ENCODE peak calls at places on chromosomes 7 and 10, in seven cellular contexts. U is neural progenitor cell, O is mammary epithelial cell, X is PC-3, I is fibroblast of lung, D is Caco-2, R is Panc1. W is an unnamed sample.

GRCh38 chr7:8627322-8627721 is 193.9 kb downstream of the NXPH1 start:
- DNase-seq in U (no peak), O (no peak), X (no peak), I (no peak), D (no peak), R (no peak), W (no peak)

GRCh38 chr7:2938514-2939192 is 94.5 kb upstream of the GNA12 start:
- DNase-seq in U (peak; percentile 32), O (no peak), X (no peak), I (no peak), D (no peak), R (no peak), W (no peak)

GRCh38 chr7:31776616-31777015 is 89.6 kb downstream of the PPP1R17 start:
- DNase-seq in U (peak; percentile 14), O (peak; percentile 60), X (peak; percentile 89), I (peak; percentile 28), D (no peak), R (no peak), W (no peak)

GRCh38 chr10:13913890-13914289 is 327.1 kb downstream of the PRPF18 start:
- DNase-seq in U (no peak), O (no peak), X (no peak), I (no peak), D (no peak), R (no peak), W (no peak)

GRCh38 chr7:135856356-135857144 is 107.9 kb upstream of the FAM180A start:
- DNase-seq in U (no peak), O (peak; percentile 22), X (peak; percentile 56), I (peak; percentile 55), D (no peak), R (no peak), W (no peak)

GRCh38 chr7:149209518-149210269 is 14.3 kb downstream of the ZNF282 start:
- DNase-seq in U (peak; percentile 72), O (peak; percentile 62), X (peak; percentile 77), I (peak; percentile 41), D (peak; percentile 68), R (peak; percentile 38), W (peak; percentile 64)

GRCh38 chr7:44489955-44490350 is 505 bp downstream of the NUDCD3 start:
- DNase-seq in U (no peak), O (no peak), X (peak; percentile 46), I (peak; percentile 39), D (no peak), R (no peak), W (no peak)

GRCh38 chr7:112779667-112780066 is 10.5 kb downstream of the TMEM168 start:
- DNase-seq in U (no peak), O (no peak), X (peak; percentile 35), I (peak; percentile 47), D (no peak), R (no peak), W (no peak)

GRCh38 chr10:42551582-42552187 is 86.7 kb downstream of the ZNF33B start:
- DNase-seq in U (peak; percentile 3), O (peak; percentile 0), X (no peak), I (peak; percentile 3), D (peak; percentile 5), R (no peak), W (no peak)

GRCh38 chr10:3471927-3472704 is 299.5 kb upstream of the PITRM1 start:
- DNase-seq in U (peak; percentile 83), O (peak; percentile 65), X (peak; percentile 27), I (no peak), D (no peak), R (no peak), W (no peak)

GRCh38 chr7:106050743-106051110 is 61.4 kb downstream of the SYPL1 start:
- DNase-seq in U (no peak), O (peak; percentile 60), X (peak; percentile 80), I (peak; percentile 52), D (no peak), R (no peak), W (no peak)

GRCh38 chr10:88642991-88643390 is 21.3 kb upstream of the LIPF start:
- DNase-seq in U (no peak), O (peak; percentile 42), X (no peak), I (peak; percentile 45), D (no peak), R (no peak), W (no peak)

GRCh38 chr7:25807212-25807611 is 344.8 kb upstream of the NFE2L3 start:
- DNase-seq in U (no peak), O (no peak), X (no peak), I (no peak), D (no peak), R (no peak), W (no peak)

GRCh38 chr10:66941491-66941890 is 15.7 kb downstream of the LRRTM3 start:
- DNase-seq in U (no peak), O (no peak), X (no peak), I (no peak), D (no peak), R (no peak), W (no peak)

GRCh38 chr7:150784120-150784736 is 15.9 kb downstream of the TMEM176B start:
- DNase-seq in U (no peak), O (no peak), X (no peak), I (no peak), D (peak; percentile 20), R (no peak), W (no peak)

DNA sequence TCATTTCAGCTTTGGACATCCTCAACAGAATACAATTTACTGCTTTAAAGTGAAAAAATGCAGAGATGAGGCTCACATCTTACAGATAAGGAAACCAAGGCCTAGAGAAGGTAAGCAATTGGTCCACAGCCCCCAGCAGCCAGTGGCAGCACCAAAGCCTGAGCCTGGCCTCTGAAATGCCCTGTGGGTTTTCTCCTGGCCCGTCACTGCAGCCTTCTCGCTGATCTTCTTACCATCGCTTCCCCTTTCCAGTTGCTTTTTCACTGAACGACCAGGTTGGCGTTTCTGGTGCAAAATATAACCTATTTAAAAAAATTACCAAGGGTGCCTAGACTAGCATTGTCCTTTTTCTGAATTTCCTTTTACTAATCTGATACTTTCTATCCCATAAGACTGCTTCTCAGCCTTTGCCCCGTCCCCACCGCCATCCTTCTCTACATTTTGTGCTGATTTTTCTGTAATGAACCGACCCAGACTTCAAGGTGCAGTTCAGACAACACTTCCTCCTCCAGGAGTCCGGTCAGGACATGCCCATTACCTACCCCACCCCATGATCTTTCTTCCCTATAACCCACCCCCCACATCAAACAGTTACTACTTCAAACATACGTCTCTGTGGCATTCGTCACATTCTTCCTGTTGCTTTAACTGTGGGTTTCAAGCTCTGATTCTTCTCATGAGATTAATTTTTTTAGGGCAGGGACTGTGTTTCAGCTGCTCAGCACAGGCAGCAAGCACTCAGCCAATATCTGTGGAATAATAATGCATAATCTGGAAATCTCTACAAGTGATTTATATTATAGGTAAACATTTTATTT is 289.4 kb downstream of the DNAJB6 start:
- DNase-seq in U (no peak), O (no peak), X (no peak), I (no peak), D (no peak), R (no peak), W (no peak)
- H3K9me3 ChIP-seq in U (no peaks in the 10 kb centered on the region), O (peaks cover 15% of the 10 kb centered on the region), X (no peaks in the 10 kb centered on the region), I (no peaks in the 10 kb centered on the region), D (no peaks in the 10 kb centered on the region), R (no peaks in the 10 kb centered on the region), W (peaks cover 42% of the 10 kb centered on the region)

DNA sequence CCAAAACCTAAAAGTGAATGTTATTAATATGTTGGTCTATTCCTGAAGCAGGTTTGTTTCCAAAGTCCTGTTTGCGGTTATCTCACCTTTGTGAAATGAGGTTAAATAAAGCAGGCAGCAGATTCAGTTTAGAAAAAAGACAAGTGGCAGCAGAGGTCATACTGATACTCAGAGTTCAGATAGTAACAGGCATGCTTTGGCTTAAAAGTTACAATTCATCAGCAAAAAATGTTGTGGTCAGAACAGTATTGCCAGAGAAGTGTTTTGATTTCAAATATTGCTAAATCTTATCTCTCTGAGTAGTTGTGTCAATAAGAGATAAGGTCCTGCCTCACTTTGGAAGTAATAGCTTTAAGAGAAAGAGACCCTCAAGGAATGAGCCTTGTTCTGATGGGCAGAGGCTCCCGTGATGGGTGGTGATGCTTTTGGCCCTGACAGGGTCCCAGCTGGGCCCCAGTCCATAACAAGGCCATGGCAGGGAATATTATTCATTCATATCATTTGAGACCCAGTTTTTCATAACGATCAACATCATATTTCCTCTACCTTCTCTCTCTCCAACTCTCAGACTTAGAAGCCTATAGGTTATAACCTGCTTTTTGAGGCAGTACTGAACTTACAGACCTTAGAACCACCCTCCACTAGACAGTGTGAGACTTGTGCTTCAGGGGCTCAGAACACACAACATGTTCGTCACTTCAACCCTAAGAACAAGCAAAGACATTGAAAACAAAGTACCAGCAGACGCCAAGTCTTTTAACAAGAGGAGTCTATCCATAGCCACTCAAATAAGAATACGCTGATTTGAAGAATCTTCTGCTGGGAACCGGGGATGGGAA is 58.5 kb upstream of the AHR start:
- DNase-seq in U (no peak), O (peak; percentile 52), X (peak; percentile 53), I (peak; percentile 57), D (peak; percentile 72), R (no peak), W (no peak)
- H3K4me3 ChIP-seq in U (no peak overlapping the region), O (no peak overlapping the region), X (no peak overlapping the region), I (no peak overlapping the region), D (no peak overlapping the region), R (no peak overlapping the region), W (no peak overlapping the region)

GRCh38 chr10:71239946-71240795 is 27.8 kb downstream of the UNC5B start:
- DNase-seq in U (no peak), O (no peak), X (no peak), I (no peak), D (no peak), R (no peak), W (no peak)

GRCh38 chr10:71239131-71239915 is 27.0 kb downstream of the UNC5B start:
- DNase-seq in U (no peak), O (no peak), X (no peak), I (no peak), D (no peak), R (no peak), W (no peak)

GRCh38 chr10:71237843-71238623 is 25.7 kb downstream of the UNC5B start:
- DNase-seq in U (no peak), O (no peak), X (no peak), I (no peak), D (no peak), R (no peak), W (no peak)

GRCh38 chr10:71236822-71237682 is 24.7 kb downstream of the UNC5B start:
- DNase-seq in U (no peak), O (no peak), X (no peak), I (no peak), D (no peak), R (no peak), W (no peak)

DNA sequence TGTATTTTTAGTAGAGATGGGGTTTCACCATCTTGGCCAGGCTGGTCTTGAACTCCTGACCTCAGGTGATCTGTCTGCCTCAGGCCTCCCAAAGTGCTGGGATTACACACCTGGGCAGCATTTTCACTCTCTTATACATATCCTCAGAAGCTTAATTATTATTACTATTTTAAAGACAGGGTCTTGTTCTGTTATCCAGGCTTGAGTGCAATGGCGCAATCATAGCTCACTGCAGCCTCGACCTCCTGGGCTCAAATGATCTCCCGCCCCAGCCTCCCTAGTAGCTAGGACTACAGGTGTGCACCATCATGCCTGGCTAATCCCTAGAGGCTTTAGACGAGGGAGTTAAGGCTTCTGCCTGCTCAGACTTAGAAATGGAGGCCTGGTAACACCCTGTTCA is 26.3 kb downstream of the UNC5B start:
- DNase-seq in U (no peak), O (no peak), X (no peak), I (no peak), D (no peak), R (no peak), W (no peak)
- H3K4me1 ChIP-seq in U (peaks cover 21% of the 10 kb centered on the region), O (peaks cover 8% of the 10 kb centered on the region), X (no peaks in the 10 kb centered on the region), I (peaks cover 16% of the 10 kb centered on the region), D (peaks cover 40% of the 10 kb centered on the region), R (no peaks in the 10 kb centered on the region), W (peaks cover 3% of the 10 kb centered on the region)

DNA sequence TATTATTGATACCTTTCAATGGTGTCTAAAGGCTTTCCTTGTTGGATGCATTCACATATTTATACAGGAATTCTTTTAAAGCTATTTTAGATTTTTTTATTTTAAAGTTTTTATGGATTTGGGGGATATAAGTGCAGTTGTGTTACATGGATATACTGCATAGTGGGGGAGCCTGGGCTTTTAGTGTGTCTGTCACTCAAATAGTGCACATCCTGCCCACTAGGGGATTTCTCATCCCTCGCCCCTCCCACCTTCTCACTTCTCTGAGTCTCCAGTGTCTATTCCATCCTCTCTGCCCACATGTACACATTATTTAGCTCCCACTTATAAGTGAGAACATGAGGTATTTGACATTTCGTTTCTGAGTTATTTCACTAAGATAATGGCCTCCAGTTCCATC is 154.0 kb upstream of the MKI67 start:
- DNase-seq in U (no peak), O (no peak), X (no peak), I (no peak), D (no peak), R (no peak), W (no peak)
- H3K9me3 ChIP-seq in U (no peaks in the 10 kb centered on the region), O (peaks cover 13% of the 10 kb centered on the region), X (no peaks in the 10 kb centered on the region), I (no peaks in the 10 kb centered on the region), D (no peaks in the 10 kb centered on the region), R (no peaks in the 10 kb centered on the region), W (no peaks in the 10 kb centered on the region)